ENCODE peak calls at places on chromosomes 6 and 20, in five cellular contexts. N, R, H, T and D are unnamed samples.

GRCh38 chr20:33280000-33280680 is 2.9 kb upstream of the BPIFB1 start:
- DNase-seq in N (no peak), R (no peak), H (no peak), T (no peak), D (no peak)

GRCh38 chr20:50283922-50284810 is 93.5 kb downstream of the CEBPB start:
- DNase-seq in N (no peak), R (no peak), H (no peak), T (no peak), D (no peak)

GRCh38 chr6:90095788-90096187 is 200.9 kb downstream of the BACH2 start:
- DNase-seq in N (no peak), R (no peak), H (no peak), T (no peak), D (no peak)

GRCh38 chr6:166456360-166457156 is 73.8 kb upstream of the MPC1 start:
- DNase-seq in N (no peak), R (no peak), H (no peak), T (peak; percentile 41), D (no peak)

GRCh38 chr6:37893262-37893661 is 73.7 kb downstream of the ZFAND3 start:
- DNase-seq in N (no peak), R (no peak), H (no peak), T (no peak), D (no peak)

GRCh38 chr6:38443341-38443740 is 196.4 kb downstream of the BTBD9 start:
- DNase-seq in N (no peak), R (no peak), H (no peak), T (no peak), D (no peak)

GRCh38 chr20:31666258-31667042 is 28.7 kb downstream of the COX4I2 start:
- DNase-seq in N (no peak), R (no peak), H (no peak), T (no peak), D (no peak)

GRCh38 chr6:165119231-165120020 is 190.0 kb downstream of the C6orf118 start:
- DNase-seq in N (no peak), R (no peak), H (no peak), T (no peak), D (no peak)

GRCh38 chr20:41413169-41413568 is 46.6 kb upstream of the EMILIN3 start:
- DNase-seq in N (no peak), R (no peak), H (no peak), T (no peak), D (no peak)

GRCh38 chr20:63248835-63249591 is 5.2 kb downstream of the NKAIN4 start:
- DNase-seq in N (no peak), R (no peak), H (no peak), T (no peak), D (no peak)

GRCh38 chr6:116369540-116370327 is 1.0 kb upstream of the DSE start:
- DNase-seq in N (no peak), R (no peak), H (no peak), T (peak; percentile 37), D (no peak)

GRCh38 chr6:91127752-91128151 is 540.9 kb upstream of the MAP3K7 start:
- DNase-seq in N (no peak), R (no peak), H (no peak), T (no peak), D (no peak)

GRCh38 chr6:137776786-137777185 is 90.3 kb upstream of the TNFAIP3 start:
- DNase-seq in N (no peak), R (no peak), H (no peak), T (no peak), D (no peak)

GRCh38 chr20:57449398-57450354 is 58.5 kb downstream of the RBM38 start:
- DNase-seq in N (no peak), R (no peak), H (no peak), T (no peak), D (no peak)

GRCh38 chr20:53623454-53624206 is 30.0 kb upstream of the ZNF217 start:
- DNase-seq in N (peak; percentile 64), R (no peak), H (no peak), T (no peak), D (peak; percentile 41)

GRCh38 chr20:60867589-60867988 is 384.5 kb upstream of the CDH4 start:
- DNase-seq in N (no peak), R (no peak), H (no peak), T (no peak), D (no peak)

GRCh38 chr6:37602801-37603200 is 94.9 kb downstream of the MDGA1 start:
- DNase-seq in N (no peak), R (no peak), H (no peak), T (no peak), D (no peak)

GRCh38 chr6:123550052-123550617 is 86.6 kb downstream of the TRDN start:
- DNase-seq in N (no peak), R (no peak), H (no peak), T (no peak), D (no peak)

GRCh38 chr6:130913119-130913518 is 85.9 kb downstream of the SMLR1 start:
- DNase-seq in N (no peak), R (no peak), H (no peak), T (peak; percentile 21), D (no peak)

GRCh38 chr6:116154887-116155286 is 29.0 kb upstream of the COL10A1 start:
- DNase-seq in N (no peak), R (no peak), H (no peak), T (no peak), D (no peak)

GRCh38 chr6:38588631-38589366 is 50.9 kb downstream of the BTBD9 start:
- DNase-seq in N (no peak), R (no peak), H (no peak), T (no peak), D (no peak)

GRCh38 chr20:35327074-35327976 is 35.1 kb upstream of the FAM83C start:
- DNase-seq in N (no peak), R (no peak), H (no peak), T (no peak), D (no peak)
- TF ChIP-seq CTCF in N (no peak), R (no peak), H (no peak), T (no peak), D (no peak)

GRCh38 chr6:14858808-14859207 is 387.1 kb upstream of the JARID2 start:
- DNase-seq in N (no peak), R (no peak), H (no peak), T (no peak), D (no peak)

GRCh38 chr6:14856177-14856576 is 389.7 kb upstream of the JARID2 start:
- DNase-seq in N (no peak), R (no peak), H (no peak), T (no peak), D (no peak)

GRCh38 chr6:14861491-14861943 is 384.4 kb upstream of the JARID2 start:
- DNase-seq in N (no peak), R (no peak), H (no peak), T (no peak), D (no peak)

GRCh38 chr6:14852375-14852774 is 393.5 kb upstream of the JARID2 start:
- DNase-seq in N (no peak), R (no peak), H (no peak), T (no peak), D (no peak)

GRCh38 chr6:14857501-14857900 is 388.4 kb upstream of the JARID2 start:
- DNase-seq in N (no peak), R (peak; percentile 36), H (peak; percentile 66), T (peak; percentile 33), D (no peak)
- TF ChIP-seq CTCF in N (no peak), R (no peak), H (no peak), T (no peak), D (no peak)

GRCh38 chr6:68313911-68314310 is 321.2 kb upstream of the ADGRB3 start:
- DNase-seq in N (no peak), R (no peak), H (no peak), T (no peak), D (no peak)
- TF ChIP-seq CTCF in N (peak; percentile 71), R (no peak), H (no peak), T (no peak), D (peak; percentile 55)

DNA sequence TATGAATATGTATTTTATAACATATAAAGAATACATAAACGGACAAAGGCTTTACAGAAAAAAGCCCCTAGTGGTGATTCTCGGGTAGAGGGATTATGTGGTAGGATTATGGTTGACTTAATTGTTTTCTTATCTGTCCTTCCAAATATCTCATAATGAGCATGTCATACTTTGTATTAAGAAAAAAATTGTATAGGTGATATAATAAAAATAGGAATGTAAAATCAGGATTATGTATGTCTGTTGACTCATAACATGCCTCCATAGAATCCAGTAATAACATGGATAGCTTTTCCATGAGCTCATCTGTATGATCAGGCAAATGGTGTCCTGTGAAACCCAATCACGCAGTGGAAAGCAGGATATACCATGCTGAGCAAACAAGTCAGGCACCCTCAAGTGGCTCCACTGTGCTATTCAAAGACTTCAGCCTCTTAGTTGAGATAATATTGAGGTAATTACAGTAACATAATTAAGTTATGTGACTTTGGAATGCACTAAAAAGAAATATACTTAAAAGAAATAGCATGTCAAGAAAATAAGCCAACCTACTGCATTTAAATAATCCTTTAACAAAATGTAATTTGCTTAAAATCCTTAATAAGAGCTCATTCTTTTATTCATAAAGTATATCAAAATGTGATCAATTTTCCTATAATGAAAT is 39.6 kb upstream of the PRELID3B start:
- DNase-seq in N (no peak), R (no peak), H (no peak), T (no peak), D (no peak)
- TF ChIP-seq CTCF in N (peak; percentile 54), R (peak; percentile 60), H (peak; percentile 64), T (no peak), D (peak; percentile 63)

DNA sequence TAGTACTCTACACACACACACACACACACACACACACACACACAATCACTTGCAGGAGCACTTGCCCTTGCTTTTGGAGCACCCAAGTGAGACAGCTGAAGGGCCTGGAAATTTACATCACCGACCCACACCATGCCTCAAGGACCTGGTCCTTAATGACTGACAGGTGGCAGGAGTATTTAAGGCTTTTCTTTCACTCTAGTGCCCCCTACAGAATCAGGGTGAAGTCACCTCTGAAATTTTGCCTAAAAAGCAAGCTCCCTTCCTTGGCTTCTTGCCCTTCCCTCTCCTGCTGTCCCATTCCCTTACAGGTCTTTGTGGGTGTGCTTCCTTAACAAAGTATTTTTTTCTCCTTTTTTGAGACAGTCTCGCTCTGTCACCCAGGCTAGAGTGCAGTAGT is 353.5 kb upstream of the IRAK1BP1 start:
- DNase-seq in N (peak; percentile 39), R (no peak), H (no peak), T (peak; percentile 6), D (no peak)
- TF ChIP-seq CTCF in N (peak; percentile 64), R (no peak), H (no peak), T (no peak), D (peak; percentile 24)

DNA sequence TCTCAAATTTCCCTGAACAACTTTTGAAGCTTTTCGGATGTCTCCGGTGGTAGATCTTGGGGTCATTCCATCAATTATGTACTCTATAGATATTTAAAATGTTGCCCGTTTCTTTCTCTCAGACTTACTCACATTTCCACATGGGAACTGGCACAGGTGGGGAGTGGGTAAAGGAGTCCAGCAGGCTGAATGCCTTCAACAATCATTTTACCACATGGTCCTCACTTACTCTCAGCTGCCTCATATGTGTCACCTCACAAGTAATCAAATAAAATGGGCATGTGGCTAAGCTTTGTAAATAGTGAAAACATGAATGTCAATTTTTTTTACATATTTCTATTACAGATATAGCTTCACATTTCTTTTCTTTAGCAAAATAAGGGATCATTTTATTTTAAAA is 677 bp downstream of the HLA-DQA1 start:
- DNase-seq in N (no peak), R (no peak), H (no peak), T (no peak), D (no peak)
- TF ChIP-seq CTCF in N (no peak), R (no peak), H (no peak), T (no peak), D (no peak)